ENCODE peak calls at places on chromosomes 12 and 14, in four cellular contexts. Y is H1; O is CD8-positive, alpha-beta T cell; H is left ventricle myocardium inferior. P is an unnamed sample.

GRCh38 chr12:94832780-94833760 is 170.4 kb downstream of the NDUFA12 start:
- DNase-seq in Y (peak; percentile 58), O (no peak), H (no peak), P (no peak)

GRCh38 chr12:131135786-131136538 is 182.3 kb downstream of the ADGRD1 start:
- DNase-seq in Y (no peak), O (no peak), H (no peak), P (no peak)

GRCh38 chr14:97456958-97457357 is 659.8 kb downstream of the VRK1 start:
- DNase-seq in Y (no peak), O (peak; percentile 44), H (no peak), P (no peak)

GRCh38 chr14:69827560-69827959 is 30.5 kb upstream of the SLC10A1 start:
- DNase-seq in Y (no peak), O (no peak), H (no peak), P (no peak)

GRCh38 chr12:26857465-26858176 is 24.6 kb upstream of the ITPR2 start:
- DNase-seq in Y (no peak), O (no peak), H (no peak), P (no peak)

GRCh38 chr14:81298911-81299310 is 78.2 kb upstream of the GTF2A1 start:
- DNase-seq in Y (no peak), O (no peak), H (no peak), P (no peak)

GRCh38 chr14:35155962-35156361 is 33.6 kb downstream of the PRORP start:
- DNase-seq in Y (no peak), O (no peak), H (no peak), P (no peak)

GRCh38 chr12:32032205-32032810 is 73.1 kb downstream of the RESF1 start:
- DNase-seq in Y (no peak), O (no peak), H (no peak), P (no peak)

GRCh38 chr12:95312656-95313055 is 95.0 kb downstream of the VEZT start:
- DNase-seq in Y (no peak), O (no peak), H (no peak), P (no peak)

GRCh38 chr12:79547735-79548347 is 142.9 kb downstream of the PAWR start:
- DNase-seq in Y (no peak), O (no peak), H (no peak), P (no peak)

GRCh38 chr12:71046215-71046614 is 111.6 kb downstream of the TSPAN8 start:
- DNase-seq in Y (no peak), O (no peak), H (no peak), P (no peak)

GRCh38 chr12:43306066-43306465 is 245.9 kb downstream of the ADAMTS20 start:
- DNase-seq in Y (no peak), O (no peak), H (no peak), P (no peak)

GRCh38 chr14:26466862-26467261 is 131.0 kb downstream of the NOVA1 start:
- DNase-seq in Y (no peak), O (no peak), H (no peak), P (no peak)

GRCh38 chr12:57381693-57382220 is 49.1 kb downstream of the R3HDM2 start:
- DNase-seq in Y (no peak), O (no peak), H (no peak), P (no peak)

GRCh38 chr12:8127138-8127537 is 3.7 kb downstream of the CLEC4A start:
- DNase-seq in Y (no peak), O (no peak), H (no peak), P (no peak)

GRCh38 chr14:45359766-45360165 is 106.8 kb upstream of the MIS18BP1 start:
- DNase-seq in Y (no peak), O (no peak), H (no peak), P (no peak)

GRCh38 chr12:22979854-22980253 is 354.9 kb downstream of the ETNK1 start:
- DNase-seq in Y (no peak), O (no peak), H (no peak), P (no peak)

GRCh38 chr14:51582437-51582836 is 69.3 kb upstream of the FRMD6 start:
- DNase-seq in Y (no peak), O (no peak), H (no peak), P (no peak)

GRCh38 chr14:42428996-42429395 is 822.3 kb downstream of the LRFN5 start:
- DNase-seq in Y (no peak), O (no peak), H (no peak), P (peak; percentile 34)

GRCh38 chr12:569091-569676 is 94.1 kb downstream of the NINJ2 start:
- DNase-seq in Y (no peak), O (no peak), H (no peak), P (no peak)

GRCh38 chr12:6226002-6226700 is 26.0 kb downstream of the CD9 start:
- DNase-seq in Y (no peak), O (no peak), H (peak; percentile 78), P (no peak)

GRCh38 chr12:53806689-53807088 is 54.9 kb upstream of the CISTR start:
- DNase-seq in Y (no peak), O (no peak), H (no peak), P (no peak)

GRCh38 chr12:128840862-128841468 is 12.3 kb upstream of the GLT1D1 start:
- DNase-seq in Y (no peak), O (no peak), H (no peak), P (no peak)

GRCh38 chr12:52627395-52628110 is 9.2 kb upstream of the KRT73 start:
- DNase-seq in Y (peak; percentile 30), O (no peak), H (no peak), P (no peak)

GRCh38 chr12:93109794-93110203 is 180.7 kb upstream of the EEA1 start:
- DNase-seq in Y (no peak), O (no peak), H (no peak), P (no peak)

GRCh38 chr12:111413442-111414086 is 7.8 kb downstream of the SH2B3 start:
- DNase-seq in Y (no peak), O (no peak), H (peak; percentile 66), P (no peak)

GRCh38 chr14:56108057-56108456 is 10.2 kb upstream of the PELI2 start:
- DNase-seq in Y (no peak), O (no peak), H (no peak), P (no peak)

GRCh38 chr12:4538207-4539160 is at the start of gene RAD51AP1:
- DNase-seq in Y (peak; percentile 93), O (peak; percentile 93), H (peak; percentile 92), P (peak; percentile 96)

GRCh38 chr12:27785882-27786570 is 6.0 kb upstream of the MANSC4 start:
- DNase-seq in Y (no peak), O (no peak), H (no peak), P (no peak)

GRCh38 chr12:45232771-45233372 is 17.0 kb downstream of the ANO6 start:
- DNase-seq in Y (no peak), O (no peak), H (no peak), P (no peak)

GRCh38 chr12:91846466-91847055 is 299.1 kb downstream of the BTG1 start:
- DNase-seq in Y (no peak), O (no peak), H (no peak), P (no peak)

GRCh38 chr14:35254736-35255135 is 37.4 kb upstream of the PSMA6 start:
- DNase-seq in Y (no peak), O (no peak), H (no peak), P (peak; percentile 36)

DNA sequence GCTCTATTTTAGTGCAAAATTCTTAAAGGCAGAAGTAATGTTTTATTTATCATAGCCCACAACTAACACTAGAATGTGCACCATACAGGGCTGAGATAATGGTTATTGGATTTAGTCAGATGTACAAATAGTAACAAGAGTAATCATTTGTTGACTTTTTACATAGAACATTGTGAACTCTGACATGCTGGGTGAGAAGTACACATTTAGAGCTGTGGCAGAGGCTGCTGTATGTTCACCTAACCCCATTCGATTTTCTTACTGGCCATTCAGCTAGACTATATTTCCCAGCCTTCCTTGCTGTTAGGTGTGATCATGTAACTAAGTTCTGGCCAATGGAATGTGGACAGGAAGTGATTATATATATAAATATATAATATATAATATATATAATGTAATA is 89.1 kb downstream of the DRAM1 start:
- DNase-seq in Y (no peak), O (no peak), H (no peak), P (no peak)
- TF ChIP-seq CTCF in Y (no peak), O (no peak), H (no peak), P (no peak)

GRCh38 chr14:29868000-29868399 is 59.6 kb downstream of the PRKD1 start:
- DNase-seq in Y (no peak), O (no peak), H (no peak), P (no peak)
- H3K4me3 ChIP-seq in Y (no peak overlapping the region), O (no peak overlapping the region), H (no peak overlapping the region), P (no peak overlapping the region)

GRCh38 chr14:101315802-101316296 is 245.4 kb upstream of the DIO3 start:
- DNase-seq in Y (peak; percentile 27), O (no peak), H (no peak), P (no peak)

GRCh38 chr14:101318271-101318670 is 243.0 kb upstream of the DIO3 start:
- DNase-seq in Y (peak; percentile 3), O (no peak), H (no peak), P (no peak)

GRCh38 chr14:101313268-101313667 is 248.0 kb upstream of the DIO3 start:
- DNase-seq in Y (peak; percentile 58), O (no peak), H (no peak), P (no peak)
- TF ChIP-seq CTCF in Y (peak; percentile 75), O (no peak), H (no peak), P (no peak)

GRCh38 chr14:68779761-68780323 is 13.0 kb downstream of the ZFP36L1 start:
- DNase-seq in Y (no peak), O (peak; percentile 65), H (no peak), P (no peak)
- H3K4me3 ChIP-seq in Y (no peak overlapping the region), O (peak overlapping the region; percentile 29), H (no peak overlapping the region), P (no peak overlapping the region)

DNA sequence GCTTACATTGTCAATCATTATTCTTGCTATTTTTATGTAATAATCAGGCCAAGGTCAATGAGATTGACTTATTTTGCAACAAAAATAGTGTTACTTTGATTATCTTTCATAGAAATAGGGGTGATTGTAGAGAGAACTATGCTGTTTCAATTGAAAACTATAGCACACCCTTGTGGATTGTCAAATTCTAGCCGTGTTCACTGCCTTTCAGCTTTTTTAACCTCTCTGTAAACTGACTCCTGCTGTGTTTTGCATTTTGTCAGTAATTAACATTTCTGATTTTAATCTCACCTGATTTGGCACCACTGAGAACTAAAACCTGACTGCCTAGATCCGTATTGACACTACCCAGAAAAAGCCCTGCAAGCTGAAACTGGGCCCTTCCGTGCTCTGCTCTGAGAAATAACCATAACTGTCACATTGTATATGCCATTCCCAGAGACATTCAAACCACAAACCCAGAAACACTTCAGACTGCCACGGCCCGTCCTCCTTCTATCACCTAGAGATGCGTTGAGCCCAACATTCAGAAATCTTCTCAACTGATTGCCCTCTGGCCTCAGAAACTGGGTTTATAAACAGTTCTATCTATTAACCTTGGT is 26.6 kb upstream of the ETV6 start:
- DNase-seq in Y (no peak), O (no peak), H (no peak), P (no peak)
- TF ChIP-seq CTCF in Y (no peak), O (no peak), H (no peak), P (peak; percentile 34)

GRCh38 chr12:67748761-67749075 is 100.2 kb downstream of the DYRK2 start:
- DNase-seq in Y (no peak), O (no peak), H (no peak), P (no peak)

GRCh38 chr12:67750528-67751183 is 102.1 kb downstream of the DYRK2 start:
- DNase-seq in Y (no peak), O (no peak), H (no peak), P (no peak)

GRCh38 chr12:67752226-67752732 is 103.7 kb downstream of the DYRK2 start:
- DNase-seq in Y (no peak), O (no peak), H (no peak), P (no peak)

GRCh38 chr12:67751376-67751928 is 102.9 kb downstream of the DYRK2 start:
- DNase-seq in Y (no peak), O (no peak), H (no peak), P (no peak)

GRCh38 chr12:67747869-67748760 is 99.6 kb downstream of the DYRK2 start:
- DNase-seq in Y (no peak), O (no peak), H (no peak), P (no peak)
- H3K4me3 ChIP-seq in Y (no peak overlapping the region), O (no peak overlapping the region), H (no peak overlapping the region), P (no peak overlapping the region)

P was measured in GM12864.